ENCODE peak calls at places on chromosomes 16 and 17, in nine cellular contexts. F, C, J, D, R, H, O, A and B are unnamed samples.

GRCh38 chr16:84367297-84367680 is 1.0 kb upstream of the ATP2C2 start:
- DNase-seq in F (peak), C (no peak), J (no peak), D (no peak), R (no peak), H (no peak), O (no peak), A (no peak), B (peak)

GRCh38 chr17:62950067-62950466 is 16.0 kb upstream of the TANC2 start:
- DNase-seq in F (peak), C (peak), J (peak), D (no peak), R (peak), H (peak), O (peak), A (no peak), B (no peak)

GRCh38 chr17:77354721-77355455 is 214.1 kb downstream of the SEC14L1 start:
- DNase-seq in F (peak), C (peak), J (peak), D (peak), R (peak), H (no peak), O (no peak), A (no peak), B (no peak)

GRCh38 chr17:78637643-78638042 is 60.4 kb upstream of the DNAH17 start:
- DNase-seq in F (no peak), C (no peak), J (no peak), D (no peak), R (no peak), H (no peak), O (no peak), A (no peak), B (no peak)

GRCh38 chr16:53502331-53503269 is at the start of gene AKTIP:
- DNase-seq in F (peak), C (peak), J (peak), D (peak), R (peak), H (peak), O (no peak), A (peak), B (peak)

GRCh38 chr17:40915721-40916256 is 21.7 kb downstream of the KRT23 start:
- DNase-seq in F (no peak), C (peak), J (peak), D (no peak), R (no peak), H (peak), O (no peak), A (no peak), B (no peak)

GRCh38 chr17:62064029-62064790 is 868 bp downstream of the MED13 start:
- DNase-seq in F (no peak), C (peak), J (peak), D (no peak), R (no peak), H (no peak), O (no peak), A (no peak), B (no peak)

GRCh38 chr17:44389723-44390202 is 314 bp upstream of the ITGA2B start:
- DNase-seq in F (no peak), C (no peak), J (no peak), D (no peak), R (no peak), H (no peak), O (no peak), A (no peak), B (no peak)

GRCh38 chr17:4980644-4981216 is 6.7 kb downstream of the CAMTA2 start:
- DNase-seq in F (no peak), C (peak), J (peak), D (peak), R (no peak), H (no peak), O (no peak), A (no peak), B (no peak)

GRCh38 chr16:83887088-83887487 is 11.8 kb upstream of the MLYCD start:
- DNase-seq in F (peak), C (peak), J (peak), D (no peak), R (peak), H (no peak), O (no peak), A (no peak), B (no peak)

GRCh38 chr16:80883159-80883642 is 78.8 kb upstream of the CDYL2 start:
- DNase-seq in F (peak), C (no peak), J (no peak), D (no peak), R (no peak), H (no peak), O (no peak), A (no peak), B (no peak)

GRCh38 chr17:42530952-42531454 is 5.0 kb upstream of the NAGLU start:
- DNase-seq in F (no peak), C (no peak), J (no peak), D (no peak), R (no peak), H (no peak), O (no peak), A (no peak), B (no peak)

GRCh38 chr17:46769531-46770438 is 48.7 kb downstream of the WNT3 start:
- DNase-seq in F (no peak), C (no peak), J (peak), D (no peak), R (peak), H (no peak), O (no peak), A (no peak), B (no peak)

GRCh38 chr17:14196337-14196997 is 40.2 kb downstream of the CDRT15 start:
- DNase-seq in F (no peak), C (no peak), J (no peak), D (no peak), R (no peak), H (no peak), O (no peak), A (no peak), B (no peak)

GRCh38 chr17:20267459-20267842 is 199.9 kb downstream of the LGALS9B start:
- DNase-seq in F (no peak), C (no peak), J (peak), D (peak), R (no peak), H (no peak), O (no peak), A (no peak), B (no peak)

GRCh38 chr16:75029854-75030253 is 31.0 kb downstream of the ZNRF1 start:
- DNase-seq in F (no peak), C (peak), J (peak), D (no peak), R (peak), H (peak), O (no peak), A (no peak), B (no peak)

GRCh38 chr16:84049403-84050060 is 6.9 kb upstream of the SLC38A8 start:
- DNase-seq in F (no peak), C (no peak), J (no peak), D (no peak), R (no peak), H (no peak), O (no peak), A (no peak), B (peak)

GRCh38 chr17:77685881-77686486 is 272.5 kb upstream of the TNRC6C start:
- DNase-seq in F (no peak), C (no peak), J (no peak), D (no peak), R (no peak), H (no peak), O (no peak), A (no peak), B (no peak)

GRCh38 chr17:54967621-54968258 is 714 bp downstream of the COX11 start:
- DNase-seq in F (peak), C (peak), J (peak), D (no peak), R (peak), H (peak), O (no peak), A (no peak), B (no peak)

GRCh38 chr16:19878760-19879159 is 5.9 kb downstream of the GPRC5B start:
- DNase-seq in F (no peak), C (no peak), J (no peak), D (no peak), R (no peak), H (no peak), O (no peak), A (no peak), B (no peak)

GRCh38 chr17:40104570-40105471 is 4.4 kb upstream of the NR1D1 start:
- DNase-seq in F (no peak), C (peak), J (no peak), D (no peak), R (no peak), H (no peak), O (no peak), A (peak), B (no peak)

GRCh38 chr17:8477653-8478441 is 42.2 kb downstream of the NDEL1 start:
- DNase-seq in F (no peak), C (no peak), J (no peak), D (peak), R (no peak), H (no peak), O (no peak), A (no peak), B (no peak)

GRCh38 chr17:52297230-52298010 is 138.9 kb upstream of the CA10 start:
- DNase-seq in F (no peak), C (peak), J (no peak), D (no peak), R (no peak), H (no peak), O (no peak), A (no peak), B (no peak)

GRCh38 chr16:90061437-90061836 is 15.7 kb downstream of the PRDM7 start:
- DNase-seq in F (no peak), C (no peak), J (no peak), D (no peak), R (no peak), H (no peak), O (no peak), A (no peak), B (no peak)

GRCh38 chr16:74743668-74744299 is 30.8 kb downstream of the FA2H start:
- DNase-seq in F (peak), C (peak), J (peak), D (no peak), R (peak), H (peak), O (no peak), A (peak), B (peak)

GRCh38 chr16:54052271-54052670 is 234.3 kb downstream of the IRX3 start:
- DNase-seq in F (no peak), C (no peak), J (no peak), D (no peak), R (no peak), H (no peak), O (no peak), A (no peak), B (no peak)

GRCh38 chr17:29131814-29132682 is 48.1 kb downstream of the MYO18A start:
- DNase-seq in F (no peak), C (no peak), J (peak), D (no peak), R (peak), H (peak), O (peak), A (no peak), B (no peak)

GRCh38 chr16:85490971-85491771 is 122.0 kb upstream of the GSE1 start:
- DNase-seq in F (peak), C (no peak), J (no peak), D (peak), R (no peak), H (no peak), O (no peak), A (no peak), B (no peak)

DNA sequence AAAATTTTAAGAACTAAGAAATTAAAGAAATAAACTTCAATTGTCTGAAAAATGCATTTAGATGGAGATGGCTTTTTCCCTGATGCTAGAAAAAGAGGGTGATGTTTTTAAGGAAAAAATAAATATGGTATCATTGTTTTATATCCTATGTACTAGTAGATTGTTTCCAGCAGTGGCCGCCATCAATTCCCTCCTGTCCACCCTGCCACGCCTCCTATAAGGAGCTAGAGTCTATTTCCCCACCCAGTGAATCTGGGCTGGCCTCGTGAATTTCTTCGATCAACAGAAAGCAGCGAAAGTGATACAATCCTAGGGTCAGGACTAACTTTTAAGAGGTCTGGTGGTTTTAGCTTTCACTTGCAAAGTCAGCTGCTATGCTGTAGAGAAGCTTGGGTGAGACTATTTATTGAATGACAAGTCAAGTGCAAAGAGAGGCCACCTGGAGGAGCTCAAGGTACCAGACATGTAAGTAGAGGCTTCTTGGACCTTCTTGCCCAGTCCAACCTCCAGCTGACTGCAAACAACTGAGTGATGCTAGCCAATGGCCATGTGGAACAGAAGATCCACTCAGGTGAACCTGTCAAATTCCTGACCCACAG is 80.9 kb upstream of the MTMR4 start:
- DNase-seq in F (no peak), C (no peak), J (no peak), D (no peak), R (no peak), H (no peak), O (no peak), A (no peak), B (no peak)
- H3K4me3 ChIP-seq in F (no peak), C (no peak), J (no peak), D (no peak), R (no peak), H (no peak), O (no peak), A (no peak), B (no peak)

GRCh38 chr16:87305505-87306391 is 11.4 kb downstream of the C16orf95 start:
- DNase-seq in F (no peak), C (no peak), J (peak), D (no peak), R (no peak), H (no peak), O (no peak), A (no peak), B (no peak)
- H3K4me3 ChIP-seq in F (no peak), C (no peak), J (no peak), D (no peak), R (no peak), H (no peak), O (no peak), A (no peak), B (no peak)

DNA sequence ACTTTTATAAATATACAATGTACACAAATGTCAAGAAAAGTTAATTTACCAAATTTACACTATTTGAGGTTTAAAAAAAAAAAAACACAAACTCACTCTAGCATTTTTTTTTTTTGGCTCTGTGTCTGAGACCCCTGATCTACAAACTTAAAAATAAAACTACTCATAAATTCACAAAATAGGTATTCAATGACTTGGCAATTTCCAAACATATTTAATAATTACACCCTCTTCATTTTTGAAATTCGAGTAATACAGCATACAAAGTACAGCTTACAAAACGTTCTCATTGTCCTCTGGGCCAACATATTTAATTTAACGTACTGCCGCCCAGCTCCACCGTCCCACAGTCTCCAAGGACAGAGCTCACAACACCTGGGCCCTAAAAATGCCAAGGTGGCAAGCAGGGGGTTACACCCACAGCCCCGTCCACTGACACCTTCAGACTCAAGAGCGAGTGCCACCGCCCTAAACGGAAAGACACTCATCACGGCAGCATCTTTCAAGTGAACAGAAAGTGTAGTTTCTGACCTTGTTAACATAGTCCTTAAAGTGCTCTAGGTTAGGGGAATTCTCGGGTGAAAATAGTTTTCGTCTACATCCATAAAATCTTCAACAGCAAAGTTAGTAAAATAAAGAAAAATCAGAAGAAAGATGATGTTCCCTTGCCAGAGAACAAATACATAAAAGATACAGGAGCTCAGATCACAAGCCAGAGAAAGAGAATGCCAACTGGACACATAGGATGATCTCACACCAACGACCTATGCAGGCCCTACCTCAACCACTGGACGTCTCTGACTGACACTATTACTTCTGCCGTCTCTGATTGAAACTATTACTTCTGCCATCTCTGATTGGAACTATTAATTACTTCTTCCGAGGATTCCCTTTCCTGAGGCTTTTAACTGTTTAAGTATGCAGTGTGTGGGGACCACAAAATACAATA is 4.2 kb downstream of the ADCY9 start:
- DNase-seq in F (peak), C (no peak), J (peak), D (no peak), R (peak), H (no peak), O (no peak), A (no peak), B (no peak)
- H3K4me3 ChIP-seq in F (peak), C (peak), J (peak), D (no peak), R (peak), H (no peak), O (peak), A (peak), B (peak)

DNA sequence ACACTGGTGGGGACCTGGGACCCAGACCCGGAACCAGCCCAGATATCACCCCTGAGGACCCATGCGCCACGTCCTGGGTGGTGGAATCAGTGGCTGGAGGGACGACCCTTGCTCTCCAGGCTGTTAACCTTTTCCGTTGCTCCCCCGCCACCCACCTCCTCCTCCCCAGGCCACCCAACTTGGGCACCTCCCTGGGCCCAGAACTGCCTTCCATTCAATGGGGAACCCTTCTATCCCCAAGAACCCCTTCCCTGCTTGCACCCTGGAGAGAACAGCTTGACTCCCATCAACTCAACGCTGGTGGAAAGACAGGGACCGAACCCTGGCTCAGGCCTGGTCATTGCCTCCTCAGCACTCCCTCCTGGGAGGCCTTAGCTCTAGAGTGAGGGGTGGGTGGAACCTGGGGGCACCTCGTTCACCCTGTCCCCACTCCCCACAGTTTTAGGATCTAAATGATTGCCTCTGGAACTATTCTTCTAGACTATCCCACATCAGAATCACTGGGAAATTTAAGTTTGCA is 5.7 kb upstream of the IL32 start:
- DNase-seq in F (no peak), C (no peak), J (no peak), D (no peak), R (no peak), H (no peak), O (no peak), A (no peak), B (no peak)
- H3K4me3 ChIP-seq in F (peak), C (peak), J (peak), D (peak), R (peak), H (peak), O (peak), A (peak), B (peak)

GRCh38 chr16:30901201-30902069 is 5.0 kb downstream of the CTF1 start:
- DNase-seq in F (no peak), C (no peak), J (no peak), D (no peak), R (no peak), H (no peak), O (no peak), A (no peak), B (no peak)
- H3K4me3 ChIP-seq in F (peak), C (peak), J (peak), D (peak), R (peak), H (peak), O (peak), A (peak), B (peak)

GRCh38 chr16:1341495-1342388 is 8.3 kb downstream of the BAIAP3 start:
- DNase-seq in F (no peak), C (no peak), J (no peak), D (no peak), R (no peak), H (no peak), O (no peak), A (no peak), B (no peak)

GRCh38 chr16:1342526-1343427 is 8.9 kb downstream of the TSR3 start:
- DNase-seq in F (peak), C (peak), J (peak), D (peak), R (peak), H (peak), O (peak), A (peak), B (peak)

GRCh38 chr16:1345087-1345486 is 6.6 kb downstream of the TSR3 start:
- DNase-seq in F (no peak), C (no peak), J (no peak), D (no peak), R (no peak), H (no peak), O (no peak), A (no peak), B (no peak)

GRCh38 chr16:1344499-1344898 is 7.2 kb downstream of the TSR3 start:
- DNase-seq in F (no peak), C (no peak), J (no peak), D (no peak), R (no peak), H (no peak), O (no peak), A (no peak), B (no peak)

DNA sequence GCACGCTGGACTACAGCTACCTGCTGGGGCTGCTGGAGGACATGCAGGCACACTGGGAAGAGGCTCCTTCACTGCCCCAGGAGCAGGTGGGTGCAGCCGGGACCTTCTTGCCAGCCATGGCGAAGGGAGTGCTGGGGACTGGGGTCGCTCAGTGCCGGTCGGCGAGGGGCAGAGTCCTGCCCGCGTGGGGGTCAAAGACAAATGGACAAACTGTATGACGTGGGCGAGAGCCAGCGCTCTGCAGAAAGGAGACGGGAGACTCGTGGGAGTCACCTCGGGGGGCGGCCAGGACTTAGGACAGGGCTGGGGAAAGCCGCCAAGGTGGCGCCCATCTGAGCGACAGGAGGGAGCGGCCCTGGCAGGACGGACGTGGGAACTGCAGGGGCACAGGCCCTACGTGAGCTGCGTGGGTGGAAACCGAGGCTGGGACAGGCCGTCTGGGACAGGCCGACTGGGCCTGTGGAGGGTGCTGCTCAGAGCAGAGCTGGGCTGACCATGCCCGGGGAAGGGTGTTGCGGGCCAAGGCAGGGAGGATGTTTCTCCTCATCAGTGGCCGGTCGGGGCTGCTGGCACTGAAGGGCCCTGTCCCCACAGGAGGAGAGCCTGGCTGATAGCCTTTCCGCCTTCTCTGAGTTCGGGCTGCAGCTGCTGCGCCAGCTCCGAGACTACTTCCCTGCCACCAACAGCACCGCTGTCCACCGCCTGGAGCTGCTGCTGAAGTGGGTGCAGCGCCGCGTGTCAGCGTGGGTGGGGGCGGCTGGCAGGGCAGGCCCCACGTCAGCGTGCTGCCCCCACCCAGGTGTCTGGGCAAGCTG is 8.0 kb downstream of the TSR3 start:
- DNase-seq in F (no peak), C (no peak), J (no peak), D (no peak), R (no peak), H (no peak), O (no peak), A (no peak), B (no peak)
- H3K4me3 ChIP-seq in F (peak), C (peak), J (no peak), D (peak), R (no peak), H (no peak), O (peak), A (no peak), B (peak)